ENCODE peak calls at places on chromosomes 4 and X, in eight cellular contexts. O, U, D, B, Z, H, L and P are unnamed samples.

GRCh38 chr4:137432431-137432830 is 99.9 kb downstream of the PCDH18 start:
- DNase-seq in O (no peak), U (peak; percentile 10), D (no peak), B (no peak), Z (no peak), H (no peak), L (no peak), P (no peak)

GRCh38 chr4:55609393-55609821 is 17.4 kb upstream of the PDCL2 start:
- DNase-seq in O (no peak), U (peak; percentile 75), D (no peak), B (peak; percentile 80), Z (no peak), H (no peak), L (peak; percentile 29), P (peak; percentile 24)

GRCh38 chr4:145734051-145734450 is 54.1 kb downstream of the C4orf51 start:
- DNase-seq in O (no peak), U (peak; percentile 38), D (no peak), B (peak; percentile 30), Z (no peak), H (no peak), L (peak; percentile 17), P (no peak)

GRCh38 chr4:69546121-69546520 is 50.4 kb upstream of the UGT2B4 start:
- DNase-seq in O (no peak), U (no peak), D (no peak), B (peak; percentile 0), Z (no peak), H (no peak), L (peak; percentile 2), P (no peak)

GRCh38 chr4:128600996-128601857 is 208.3 kb upstream of the JADE1 start:
- DNase-seq in O (peak; percentile 63), U (peak; percentile 99), D (peak; percentile 70), B (peak; percentile 100), Z (no peak), H (peak; percentile 43), L (peak; percentile 99), P (peak; percentile 85)

GRCh38 chr4:121192013-121192412 is 27.9 kb upstream of the TNIP3 start:
- DNase-seq in O (no peak), U (peak; percentile 25), D (no peak), B (peak; percentile 8), Z (no peak), H (no peak), L (peak; percentile 41), P (no peak)

GRCh38 chrX:118883994-118884393 is 60.4 kb downstream of the ZCCHC12 start:
- DNase-seq in O (no peak), U (no peak), D (peak; percentile 9), B (no peak), Z (no peak), H (no peak), L (no peak), P (no peak)

GRCh38 chrX:47176101-47176740 is 17.4 kb upstream of the UBA1 start:
- DNase-seq in O (no peak), U (no peak), D (no peak), B (no peak), Z (no peak), H (no peak), L (no peak), P (no peak)

GRCh38 chrX:16312761-16313623 is 145.7 kb downstream of the MAGEB17 start:
- DNase-seq in O (no peak), U (no peak), D (no peak), B (no peak), Z (no peak), H (no peak), L (no peak), P (no peak)

GRCh38 chr4:43277003-43277402 is 384.5 kb downstream of the GRXCR1 start:
- DNase-seq in O (no peak), U (peak; percentile 25), D (no peak), B (peak; percentile 82), Z (no peak), H (no peak), L (peak; percentile 22), P (no peak)

GRCh38 chr4:43351970-43352806 is 459.7 kb downstream of the GRXCR1 start:
- DNase-seq in O (no peak), U (no peak), D (no peak), B (peak; percentile 30), Z (no peak), H (no peak), L (no peak), P (no peak)

GRCh38 chrX:84168095-84168494 is 19.9 kb downstream of the RPS6KA6 start:
- DNase-seq in O (no peak), U (peak; percentile 16), D (no peak), B (peak; percentile 56), Z (no peak), H (no peak), L (no peak), P (no peak)

GRCh38 chrX:30635630-30636029 is 17.6 kb upstream of the GK start:
- DNase-seq in O (no peak), U (peak; percentile 42), D (peak; percentile 18), B (no peak), Z (no peak), H (no peak), L (peak; percentile 35), P (no peak)

GRCh38 chr4:156388826-156389225 is 435.2 kb upstream of the CTSO start:
- DNase-seq in O (no peak), U (peak; percentile 74), D (no peak), B (peak; percentile 81), Z (no peak), H (no peak), L (peak; percentile 38), P (no peak)

GRCh38 chr4:61427818-61428495 is 227.8 kb downstream of the ADGRL3 start:
- DNase-seq in O (no peak), U (peak; percentile 58), D (no peak), B (no peak), Z (no peak), H (no peak), L (no peak), P (no peak)

GRCh38 chrX:44945736-44946135 is 72.7 kb downstream of the KDM6A start:
- DNase-seq in O (no peak), U (peak; percentile 15), D (peak; percentile 9), B (no peak), Z (no peak), H (no peak), L (no peak), P (no peak)

GRCh38 chr4:98150092-98150761 is 7.0 kb upstream of the STPG2 start:
- DNase-seq in O (no peak), U (peak; percentile 37), D (no peak), B (peak; percentile 28), Z (no peak), H (no peak), L (peak; percentile 44), P (no peak)

GRCh38 chr4:118676128-118676527 is 9.1 kb upstream of the METTL14 start:
- DNase-seq in O (no peak), U (peak; percentile 5), D (no peak), B (no peak), Z (no peak), H (no peak), L (no peak), P (no peak)

GRCh38 chr4:162705130-162705803 is 461.4 kb downstream of the NAF1 start:
- DNase-seq in O (no peak), U (no peak), D (no peak), B (no peak), Z (no peak), H (no peak), L (no peak), P (no peak)
- H3K4me3 ChIP-seq in O (peak overlapping the region; percentile 45), U (no peak overlapping the region), D (no peak overlapping the region), B (no peak overlapping the region), Z (no peak overlapping the region), H (peak overlapping the region; percentile 48), L (no peak overlapping the region), P (no peak overlapping the region)

GRCh38 chr4:1112174-1112820 is 1.1 kb downstream of the RNF212 start:
- DNase-seq in O (peak; percentile 79), U (no peak), D (no peak), B (no peak), Z (no peak), H (no peak), L (no peak), P (no peak)

GRCh38 chr4:1113311-1114009 is at the start of gene RNF212:
- DNase-seq in O (peak; percentile 49), U (no peak), D (no peak), B (peak; percentile 9), Z (peak; percentile 69), H (no peak), L (peak; percentile 6), P (no peak)

GRCh38 chr4:1115528-1116293 is 2.3 kb upstream of the RNF212 start:
- DNase-seq in O (no peak), U (peak; percentile 3), D (no peak), B (peak; percentile 13), Z (no peak), H (no peak), L (no peak), P (no peak)

GRCh38 chr4:1112821-1113182 is 562 bp downstream of the RNF212 start:
- DNase-seq in O (no peak), U (no peak), D (no peak), B (no peak), Z (no peak), H (no peak), L (no peak), P (no peak)

GRCh38 chr4:1116837-1117236 is 3.5 kb upstream of the RNF212 start:
- DNase-seq in O (no peak), U (no peak), D (no peak), B (peak; percentile 14), Z (no peak), H (no peak), L (no peak), P (no peak)
- TF ChIP-seq CTCF in O (no peak), U (no peak), D (peak; percentile 32), B (no peak), Z (no peak), H (no peak), L (no peak), P (peak; percentile 25)

DNA sequence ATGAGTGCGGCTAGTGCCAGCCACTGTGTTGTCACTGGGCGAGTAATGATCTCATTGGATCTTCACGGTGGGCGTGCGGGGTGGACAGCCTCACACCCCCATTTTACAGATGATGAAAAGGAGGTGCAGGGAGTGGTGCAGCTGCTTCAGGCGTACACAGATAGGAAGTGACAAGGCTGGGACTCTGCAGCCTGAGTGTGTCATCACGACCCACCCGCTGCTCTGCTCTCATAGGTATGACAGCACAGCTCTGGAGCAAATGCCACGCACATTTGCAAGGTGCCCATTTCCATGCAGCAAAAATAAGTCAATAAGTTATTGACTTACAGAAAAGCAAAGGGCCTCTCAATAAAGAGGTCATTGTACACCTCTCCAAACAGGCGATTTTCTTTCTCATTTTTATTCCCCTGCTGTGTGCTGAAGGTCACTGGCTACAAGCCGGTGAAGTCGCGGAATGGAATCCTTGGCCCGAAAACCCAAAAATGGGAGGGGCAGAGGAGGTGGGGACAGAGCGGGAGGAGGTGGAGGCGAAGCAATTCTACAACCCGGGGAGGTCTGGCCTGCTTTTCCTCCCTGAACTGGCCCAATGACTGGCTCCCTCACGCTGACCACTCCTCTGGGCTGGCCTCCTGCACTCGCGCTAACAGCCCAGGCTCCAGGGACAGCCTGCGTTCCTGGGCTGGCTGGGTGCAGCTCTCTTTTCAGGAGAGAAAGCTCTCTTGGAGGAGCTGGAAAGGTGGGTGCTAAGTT is at the start of gene SOD3:
- DNase-seq in O (peak; percentile 80), U (peak; percentile 86), D (peak; percentile 46), B (peak; percentile 90), Z (no peak), H (peak; percentile 84), L (peak; percentile 90), P (peak; percentile 83)
- H3K4me3 ChIP-seq in O (peak within 1 kb of the TSS; percentile 55), U (peak within 1 kb of the TSS; percentile 32), D (no peak within 1 kb of the TSS), B (peak within 1 kb of the TSS; percentile 22), Z (no peak within 1 kb of the TSS), H (peak within 1 kb of the TSS; percentile 59), L (peak within 1 kb of the TSS; percentile 49), P (peak within 1 kb of the TSS; percentile 41)

DNA sequence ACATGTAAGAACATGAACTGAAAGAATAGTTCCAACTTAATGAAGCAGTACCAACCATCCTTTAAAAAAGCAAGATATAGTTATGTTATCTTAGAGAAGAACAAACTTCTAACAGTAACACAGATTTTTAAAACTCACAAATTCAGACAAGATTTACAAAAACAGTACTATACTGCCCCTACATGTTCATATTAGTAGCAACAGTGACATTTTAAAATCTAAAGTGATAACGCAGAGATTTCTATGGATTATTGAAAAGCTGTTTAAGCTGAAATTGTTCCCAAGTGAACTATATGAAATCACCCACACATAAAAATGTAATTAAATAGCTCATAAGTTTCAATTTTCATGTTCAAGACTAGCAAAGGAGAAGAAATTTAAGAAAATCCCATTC is 166.0 kb downstream of the FBXW7 start:
- DNase-seq in O (no peak), U (no peak), D (no peak), B (no peak), Z (no peak), H (no peak), L (no peak), P (no peak)
- TF ChIP-seq CTCF in O (peak; percentile 36), U (peak; percentile 17), D (peak; percentile 17), B (peak; percentile 40), Z (no peak), H (peak; percentile 50), L (peak; percentile 37), P (peak; percentile 25)